ENCODE peak calls at places on chromosomes 6 and 20, in five cellular contexts. One of them, this sample, is unnamed.

GRCh38 chr6:3311798-3312197 is 53.1 kb downstream of the PSMG4 start:
- DNase-seq in COLO829: no peak
- DNase-seq in progenitor cell of endocrine pancreas: no peak
- DNase-seq in epithelial cell of proximal tubule: no peak
- DNase-seq in activated CD4-positive, alpha-beta memory T cell treated with anti-CD3 and anti-CD28 coated beads, Interleukin-2, amount 10 ng/mL, durations not matched to agents 7 days and 5 days: no peak
- DNase-seq in this sample: no peak

GRCh38 chr6:28988536-28989415 is 16.3 kb downstream of the ZNF311 start:
- DNase-seq in COLO829: no peak
- DNase-seq in progenitor cell of endocrine pancreas: peak; percentile 58
- DNase-seq in epithelial cell of proximal tubule: no peak
- DNase-seq in activated CD4-positive, alpha-beta memory T cell treated with anti-CD3 and anti-CD28 coated beads, Interleukin-2, amount 10 ng/mL, durations not matched to agents 7 days and 5 days: peak; percentile 74
- DNase-seq in this sample: peak; percentile 78

GRCh38 chr6:13404115-13404891 is 76.0 kb upstream of the TBC1D7 start:
- DNase-seq in COLO829: no peak
- DNase-seq in progenitor cell of endocrine pancreas: no peak
- DNase-seq in epithelial cell of proximal tubule: no peak
- DNase-seq in activated CD4-positive, alpha-beta memory T cell treated with anti-CD3 and anti-CD28 coated beads, Interleukin-2, amount 10 ng/mL, durations not matched to agents 7 days and 5 days: no peak
- DNase-seq in this sample: no peak

GRCh38 chr20:56373942-56374341 is 15.2 kb downstream of the FAM210B start:
- DNase-seq in COLO829: peak; percentile 53
- DNase-seq in progenitor cell of endocrine pancreas: no peak
- DNase-seq in epithelial cell of proximal tubule: peak; percentile 70
- DNase-seq in activated CD4-positive, alpha-beta memory T cell treated with anti-CD3 and anti-CD28 coated beads, Interleukin-2, amount 10 ng/mL, durations not matched to agents 7 days and 5 days: no peak
- DNase-seq in this sample: no peak

GRCh38 chr20:610130-611046 is at the start of gene TCF15:
- DNase-seq in COLO829: peak; percentile 40
- DNase-seq in progenitor cell of endocrine pancreas: no peak
- DNase-seq in epithelial cell of proximal tubule: no peak
- DNase-seq in activated CD4-positive, alpha-beta memory T cell treated with anti-CD3 and anti-CD28 coated beads, Interleukin-2, amount 10 ng/mL, durations not matched to agents 7 days and 5 days: no peak
- DNase-seq in this sample: no peak

GRCh38 chr6:46217671-46218131 is 46.9 kb upstream of the ENPP5 start:
- DNase-seq in COLO829: no peak
- DNase-seq in progenitor cell of endocrine pancreas: no peak
- DNase-seq in epithelial cell of proximal tubule: no peak
- DNase-seq in activated CD4-positive, alpha-beta memory T cell treated with anti-CD3 and anti-CD28 coated beads, Interleukin-2, amount 10 ng/mL, durations not matched to agents 7 days and 5 days: no peak
- DNase-seq in this sample: no peak

GRCh38 chr6:131510094-131510493 is 62.9 kb upstream of the ARG1 start:
- DNase-seq in COLO829: no peak
- DNase-seq in progenitor cell of endocrine pancreas: no peak
- DNase-seq in epithelial cell of proximal tubule: no peak
- DNase-seq in activated CD4-positive, alpha-beta memory T cell treated with anti-CD3 and anti-CD28 coated beads, Interleukin-2, amount 10 ng/mL, durations not matched to agents 7 days and 5 days: no peak
- DNase-seq in this sample: no peak

GRCh38 chr6:6960571-6961251 is 147.1 kb upstream of the RREB1 start:
- DNase-seq in COLO829: no peak
- DNase-seq in progenitor cell of endocrine pancreas: no peak
- DNase-seq in epithelial cell of proximal tubule: no peak
- DNase-seq in activated CD4-positive, alpha-beta memory T cell treated with anti-CD3 and anti-CD28 coated beads, Interleukin-2, amount 10 ng/mL, durations not matched to agents 7 days and 5 days: no peak
- DNase-seq in this sample: no peak

GRCh38 chr20:48010623-48011022 is 225.3 kb upstream of the SULF2 start:
- DNase-seq in COLO829: no peak
- DNase-seq in progenitor cell of endocrine pancreas: no peak
- DNase-seq in epithelial cell of proximal tubule: no peak
- DNase-seq in activated CD4-positive, alpha-beta memory T cell treated with anti-CD3 and anti-CD28 coated beads, Interleukin-2, amount 10 ng/mL, durations not matched to agents 7 days and 5 days: no peak
- DNase-seq in this sample: no peak

GRCh38 chr20:8805737-8806442 is 263.0 kb upstream of the PLCB4 start:
- DNase-seq in COLO829: no peak
- DNase-seq in progenitor cell of endocrine pancreas: no peak
- DNase-seq in epithelial cell of proximal tubule: no peak
- DNase-seq in activated CD4-positive, alpha-beta memory T cell treated with anti-CD3 and anti-CD28 coated beads, Interleukin-2, amount 10 ng/mL, durations not matched to agents 7 days and 5 days: no peak
- DNase-seq in this sample: no peak

GRCh38 chr6:87756858-87757257 is 54.8 kb upstream of the AKIRIN2 start:
- DNase-seq in COLO829: peak; percentile 73
- DNase-seq in progenitor cell of endocrine pancreas: no peak
- DNase-seq in epithelial cell of proximal tubule: no peak
- DNase-seq in activated CD4-positive, alpha-beta memory T cell treated with anti-CD3 and anti-CD28 coated beads, Interleukin-2, amount 10 ng/mL, durations not matched to agents 7 days and 5 days: peak; percentile 60
- DNase-seq in this sample: no peak

GRCh38 chr6:75422024-75422639 is 71.5 kb downstream of the FILIP1 start:
- DNase-seq in COLO829: no peak
- DNase-seq in progenitor cell of endocrine pancreas: no peak
- DNase-seq in epithelial cell of proximal tubule: no peak
- DNase-seq in activated CD4-positive, alpha-beta memory T cell treated with anti-CD3 and anti-CD28 coated beads, Interleukin-2, amount 10 ng/mL, durations not matched to agents 7 days and 5 days: no peak
- DNase-seq in this sample: no peak

GRCh38 chr20:46894971-46895905 is 595 bp downstream of the EYA2 start:
- DNase-seq in COLO829: no peak
- DNase-seq in progenitor cell of endocrine pancreas: peak; percentile 15
- DNase-seq in epithelial cell of proximal tubule: no peak
- DNase-seq in activated CD4-positive, alpha-beta memory T cell treated with anti-CD3 and anti-CD28 coated beads, Interleukin-2, amount 10 ng/mL, durations not matched to agents 7 days and 5 days: no peak
- DNase-seq in this sample: no peak

GRCh38 chr6:20332441-20333006 is 69.2 kb upstream of the E2F3 start:
- DNase-seq in COLO829: no peak
- DNase-seq in progenitor cell of endocrine pancreas: no peak
- DNase-seq in epithelial cell of proximal tubule: no peak
- DNase-seq in activated CD4-positive, alpha-beta memory T cell treated with anti-CD3 and anti-CD28 coated beads, Interleukin-2, amount 10 ng/mL, durations not matched to agents 7 days and 5 days: no peak
- DNase-seq in this sample: no peak

GRCh38 chr6:107813555-107814194 is 10.4 kb downstream of the SCML4 start:
- DNase-seq in COLO829: no peak
- DNase-seq in progenitor cell of endocrine pancreas: no peak
- DNase-seq in epithelial cell of proximal tubule: no peak
- DNase-seq in activated CD4-positive, alpha-beta memory T cell treated with anti-CD3 and anti-CD28 coated beads, Interleukin-2, amount 10 ng/mL, durations not matched to agents 7 days and 5 days: no peak
- DNase-seq in this sample: no peak